ENCODE peak calls at places on chromosomes 2 and 18, in four cellular contexts. B, G, V and R are unnamed samples.

GRCh38 chr2:222969491-222969890 is 82.5 kb upstream of the KCNE4 start:
- DNase-seq in B (peak; percentile 53), G (no peak), V (no peak), R (no peak)

GRCh38 chr2:49306925-49307324 is 152.6 kb upstream of the FSHR start:
- DNase-seq in B (peak; percentile 35), G (peak; percentile 14), V (no peak), R (no peak)

GRCh38 chr2:5360081-5360480 is 332.1 kb upstream of the SOX11 start:
- DNase-seq in B (no peak), G (no peak), V (no peak), R (no peak)

GRCh38 chr18:75247601-75248421 is 37.2 kb downstream of the TSHZ1 start:
- DNase-seq in B (peak; percentile 61), G (no peak), V (peak; percentile 29), R (no peak)

GRCh38 chr2:207385903-207386302 is 143.9 kb upstream of the CREB1 start:
- DNase-seq in B (peak; percentile 21), G (no peak), V (peak; percentile 34), R (no peak)

GRCh38 chr2:45458909-45459563 is 152.0 kb downstream of the SRBD1 start:
- DNase-seq in B (peak; percentile 56), G (no peak), V (peak; percentile 45), R (no peak)

GRCh38 chr2:238667008-238667407 is 180.9 kb upstream of the TWIST2 start:
- DNase-seq in B (no peak), G (no peak), V (no peak), R (no peak)

GRCh38 chr18:70228546-70228945 is 23.1 kb upstream of the RTTN start:
- DNase-seq in B (no peak), G (no peak), V (no peak), R (no peak)

GRCh38 chr2:189369566-189369965 is 71.7 kb upstream of the WDR75 start:
- DNase-seq in B (no peak), G (no peak), V (peak; percentile 11), R (no peak)

GRCh38 chr18:36186461-36187137 is 698 bp upstream of the MOCOS start:
- DNase-seq in B (peak; percentile 33), G (no peak), V (no peak), R (no peak)

GRCh38 chr2:1817256-1818127 is 73.2 kb upstream of the PXDN start:
- DNase-seq in B (peak; percentile 48), G (peak; percentile 74), V (peak; percentile 64), R (peak; percentile 30)

GRCh38 chr18:13112982-13113381 is 105.6 kb upstream of the LDLRAD4 start:
- DNase-seq in B (peak; percentile 18), G (peak; percentile 93), V (no peak), R (no peak)

GRCh38 chr18:1914489-1914888 is 656.8 kb downstream of the METTL4 start:
- DNase-seq in B (no peak), G (peak; percentile 20), V (peak; percentile 16), R (no peak)

GRCh38 chr2:168090366-168091019 is 156.9 kb downstream of the STK39 start:
- DNase-seq in B (no peak), G (peak; percentile 27), V (no peak), R (no peak)

GRCh38 chr18:59697236-59697932 is at the start of gene CCBE1:
- DNase-seq in B (no peak), G (peak; percentile 79), V (peak; percentile 51), R (peak; percentile 23)

GRCh38 chr2:71069376-71069775 is 928 bp downstream of the NAGK start:
- DNase-seq in B (no peak), G (no peak), V (no peak), R (no peak)

GRCh38 chr2:12714391-12715221 is 2.1 kb upstream of the TRIB2 start:
- DNase-seq in B (peak; percentile 56), G (no peak), V (no peak), R (no peak)

GRCh38 chr18:75915941-75916640 is 488.6 kb upstream of the SMIM21 start:
- DNase-seq in B (no peak), G (peak; percentile 48), V (no peak), R (no peak)

GRCh38 chr2:26316041-26316440 is 29.9 kb upstream of the SELENOI start:
- DNase-seq in B (peak; percentile 26), G (peak; percentile 40), V (no peak), R (no peak)

GRCh38 chr2:55163258-55163657 is 68.8 kb downstream of the CLHC1 start:
- DNase-seq in B (no peak), G (no peak), V (no peak), R (no peak)

GRCh38 chr2:11187733-11188132 is 32.5 kb downstream of the SLC66A3 start:
- DNase-seq in B (no peak), G (no peak), V (no peak), R (no peak)

GRCh38 chr18:63138469-63139340 is 180.9 kb downstream of the BCL2 start:
- DNase-seq in B (no peak), G (no peak), V (no peak), R (no peak)

GRCh38 chr2:217688494-217688893 is 314.3 kb downstream of the TNS1 start:
- DNase-seq in B (no peak), G (no peak), V (no peak), R (no peak)

GRCh38 chr2:98507940-98508689 is 63.5 kb downstream of the INPP4A start:
- DNase-seq in B (no peak), G (no peak), V (no peak), R (no peak)

GRCh38 chr18:54740146-54740844 is 88.0 kb upstream of the RAB27B start:
- DNase-seq in B (no peak), G (no peak), V (no peak), R (no peak)

GRCh38 chr2:239876948-239877289 is 148.2 kb downstream of the NDUFA10 start:
- DNase-seq in B (no peak), G (no peak), V (no peak), R (no peak)

GRCh38 chr18:24995056-24995455 is 356.9 kb downstream of the ZNF521 start:
- DNase-seq in B (peak; percentile 16), G (no peak), V (no peak), R (no peak)

GRCh38 chr2:233442028-233442310 is 87.7 kb downstream of the DGKD start:
- DNase-seq in B (no peak), G (no peak), V (no peak), R (no peak)

GRCh38 chr2:122094557-122094956 is 339.1 kb downstream of the TSN start:
- DNase-seq in B (no peak), G (no peak), V (no peak), R (no peak)

GRCh38 chr2:165648826-165649225 is 145.2 kb downstream of the GALNT3 start:
- DNase-seq in B (no peak), G (no peak), V (no peak), R (no peak)

GRCh38 chr2:221345516-221345915 is 226.6 kb downstream of the EPHA4 start:
- DNase-seq in B (no peak), G (no peak), V (no peak), R (no peak)

GRCh38 chr2:232502901-232503791 is 15.5 kb upstream of the ECEL1 start:
- DNase-seq in B (no peak), G (no peak), V (no peak), R (no peak)

GRCh38 chr2:201402651-201403573 is 45.8 kb upstream of the FLACC1 start:
- DNase-seq in B (no peak), G (no peak), V (no peak), R (no peak)

GRCh38 chr18:63823516-63824219 is 48.5 kb downstream of the SERPINB7 start:
- DNase-seq in B (no peak), G (peak; percentile 50), V (no peak), R (no peak)